ENCODE peak calls at places on chromosomes 4 and X, in six cellular contexts. One of them, this sample, is unnamed.

GRCh38 chrX:3184176-3184930 is 143.1 kb downstream of the ARSF start:
- DNase-seq in body of pancreas: no peak
- DNase-seq in heart left ventricle: peak
- DNase-seq in spleen: no peak
- DNase-seq in upper lobe of left lung: no peak
- DNase-seq in sigmoid colon: peak
- DNase-seq in this sample: no peak

GRCh38 chr4:185825737-185826136 is 13.7 kb upstream of the SORBS2 start:
- DNase-seq in body of pancreas: no peak
- DNase-seq in heart left ventricle: no peak
- DNase-seq in spleen: no peak
- DNase-seq in upper lobe of left lung: no peak
- DNase-seq in sigmoid colon: no peak
- DNase-seq in this sample: no peak

GRCh38 chr4:123452585-123452984 is 56.0 kb downstream of the SPRY1 start:
- DNase-seq in body of pancreas: peak
- DNase-seq in heart left ventricle: peak
- DNase-seq in spleen: no peak
- DNase-seq in upper lobe of left lung: no peak
- DNase-seq in sigmoid colon: peak
- DNase-seq in this sample: no peak

GRCh38 chr4:117817316-117817715 is 217.0 kb upstream of the NDST3 start:
- DNase-seq in body of pancreas: no peak
- DNase-seq in heart left ventricle: no peak
- DNase-seq in spleen: no peak
- DNase-seq in upper lobe of left lung: no peak
- DNase-seq in sigmoid colon: no peak
- DNase-seq in this sample: no peak

GRCh38 chr4:82515705-82516104 is 46.1 kb downstream of the TMEM150C start:
- DNase-seq in body of pancreas: peak
- DNase-seq in heart left ventricle: peak
- DNase-seq in spleen: no peak
- DNase-seq in upper lobe of left lung: no peak
- DNase-seq in sigmoid colon: no peak
- DNase-seq in this sample: no peak

GRCh38 chr4:40189997-40190396 is 6.8 kb upstream of the RHOH start:
- DNase-seq in body of pancreas: peak
- DNase-seq in heart left ventricle: no peak
- DNase-seq in spleen: no peak
- DNase-seq in upper lobe of left lung: no peak
- DNase-seq in sigmoid colon: no peak
- DNase-seq in this sample: no peak

GRCh38 chr4:147056951-147057630 is 111.4 kb upstream of the TTC29 start:
- DNase-seq in body of pancreas: no peak
- DNase-seq in heart left ventricle: no peak
- DNase-seq in spleen: no peak
- DNase-seq in upper lobe of left lung: no peak
- DNase-seq in sigmoid colon: no peak
- DNase-seq in this sample: no peak

GRCh38 chrX:16786791-16787735 is 797 bp downstream of the TXLNG start:
- DNase-seq in body of pancreas: peak
- DNase-seq in heart left ventricle: peak
- DNase-seq in spleen: peak
- DNase-seq in upper lobe of left lung: peak
- DNase-seq in sigmoid colon: peak
- DNase-seq in this sample: no peak

GRCh38 chrX:54602563-54602962 is 72.5 kb downstream of the GNL3L start:
- DNase-seq in body of pancreas: no peak
- DNase-seq in heart left ventricle: no peak
- DNase-seq in spleen: no peak
- DNase-seq in upper lobe of left lung: no peak
- DNase-seq in sigmoid colon: no peak
- DNase-seq in this sample: no peak

DNA sequence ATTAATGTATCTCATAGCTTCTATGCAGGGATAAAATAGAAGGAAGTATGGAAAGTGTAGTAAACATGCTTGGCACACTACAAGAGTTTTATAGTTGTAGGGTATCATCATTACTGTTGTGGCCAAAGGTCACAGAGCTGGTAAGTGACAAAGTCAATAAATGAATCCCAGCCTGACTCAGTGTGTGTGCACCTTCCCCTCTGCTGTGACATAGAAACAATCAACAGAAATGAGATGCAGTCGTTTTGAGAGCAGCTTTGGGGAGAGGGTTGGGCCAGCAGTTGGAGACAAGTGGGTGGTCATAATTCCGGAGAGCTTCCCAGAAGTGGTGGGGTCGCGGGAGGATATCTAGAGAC is 82.4 kb upstream of the RBPJ start:
- DNase-seq in body of pancreas: no peak
- DNase-seq in heart left ventricle: no peak
- DNase-seq in spleen: no peak
- DNase-seq in upper lobe of left lung: no peak
- DNase-seq in sigmoid colon: no peak
- DNase-seq in this sample: no peak
- TF ChIP-seq POLR2A in body of pancreas: no peak
- TF ChIP-seq POLR2A in heart left ventricle: no peak
- TF ChIP-seq POLR2A in spleen: no peak
- TF ChIP-seq POLR2A in upper lobe of left lung: no peak
- TF ChIP-seq POLR2A in sigmoid colon: no peak
- TF ChIP-seq POLR2A in this sample: no peak

DNA sequence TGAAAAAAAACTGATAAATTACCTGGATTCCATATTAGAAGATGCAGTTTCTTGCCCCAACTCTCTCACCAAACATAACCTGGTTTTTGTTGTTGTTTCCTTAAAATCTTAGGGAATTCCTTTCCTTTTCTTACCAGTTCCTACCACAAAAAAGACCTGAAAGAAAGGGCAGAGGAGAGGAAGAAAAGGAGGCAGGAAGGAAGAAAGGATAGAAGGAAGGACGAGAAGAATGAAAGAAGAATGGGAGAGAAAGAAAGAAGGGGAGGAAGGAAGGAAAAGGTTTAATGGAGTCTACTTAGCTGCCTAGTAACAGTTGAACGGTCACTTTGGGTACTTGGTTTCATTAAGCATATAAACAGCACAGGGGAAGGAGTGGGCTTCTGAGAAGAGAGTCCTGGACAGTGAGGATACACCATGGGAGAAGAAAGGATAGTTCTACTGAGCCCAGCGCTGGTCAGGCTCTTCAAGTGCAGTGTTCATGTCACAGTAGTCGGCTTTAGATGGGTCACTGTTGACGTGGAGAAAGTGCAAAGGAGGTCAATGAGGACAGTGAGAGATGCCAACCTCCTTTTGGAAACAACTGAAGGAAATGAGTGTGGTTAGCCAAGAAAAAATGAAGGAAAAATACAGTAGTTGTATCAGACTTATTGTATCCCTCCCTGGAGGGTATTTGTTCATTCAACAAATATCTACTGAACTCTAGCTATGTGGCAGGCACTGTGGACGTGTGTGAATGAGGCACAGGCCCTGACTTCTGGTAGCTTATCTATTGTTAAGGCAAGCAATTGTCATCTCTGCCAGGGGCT is 1.1 kb upstream of the CHIC2 start:
- DNase-seq in body of pancreas: no peak
- DNase-seq in heart left ventricle: no peak
- DNase-seq in spleen: no peak
- DNase-seq in upper lobe of left lung: no peak
- DNase-seq in sigmoid colon: no peak
- DNase-seq in this sample: no peak
- H3K4me3 ChIP-seq in body of pancreas: no peak
- H3K4me3 ChIP-seq in heart left ventricle: peak
- H3K4me3 ChIP-seq in spleen: peak
- H3K4me3 ChIP-seq in upper lobe of left lung: peak
- H3K4me3 ChIP-seq in sigmoid colon: peak
- H3K4me3 ChIP-seq in this sample: peak

DNA sequence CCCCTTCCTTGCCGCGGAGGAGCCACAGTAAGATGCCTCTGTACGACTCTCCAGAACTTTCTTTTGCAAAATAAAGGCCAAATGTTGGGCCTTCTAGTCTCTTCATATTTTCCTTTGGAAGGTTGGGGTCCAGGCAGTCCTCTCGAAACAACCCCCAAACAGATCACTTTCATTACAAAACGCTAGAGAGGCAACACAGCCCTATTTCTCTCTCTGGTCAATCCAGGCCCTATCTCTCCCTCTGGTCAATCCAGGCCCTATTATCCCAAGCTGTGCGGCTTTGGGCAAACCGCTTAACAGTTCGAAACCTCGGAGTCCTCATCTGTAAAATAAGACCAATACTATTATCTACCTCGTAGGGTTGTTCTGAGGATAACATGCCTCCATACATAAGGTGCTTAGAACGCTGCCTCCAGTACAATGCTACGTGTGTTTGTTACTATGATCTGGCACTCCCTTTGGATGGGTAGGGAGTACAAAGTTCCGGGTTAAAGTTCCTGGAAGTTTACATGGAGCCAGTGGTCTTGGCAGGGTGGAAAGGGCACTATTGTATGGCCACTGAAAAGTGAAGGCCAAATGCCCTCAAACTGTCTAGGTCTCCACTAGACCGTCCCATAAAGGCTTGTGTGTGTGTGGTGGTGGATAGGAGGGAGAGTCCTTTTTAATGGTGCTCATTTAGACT is 75.4 kb upstream of the BCOR start:
- DNase-seq in body of pancreas: no peak
- DNase-seq in heart left ventricle: no peak
- DNase-seq in spleen: no peak
- DNase-seq in upper lobe of left lung: no peak
- DNase-seq in sigmoid colon: no peak
- DNase-seq in this sample: no peak
- TF ChIP-seq POLR2A in body of pancreas: no peak
- TF ChIP-seq POLR2A in heart left ventricle: no peak
- TF ChIP-seq POLR2A in spleen: no peak
- TF ChIP-seq POLR2A in upper lobe of left lung: no peak
- TF ChIP-seq POLR2A in sigmoid colon: no peak
- TF ChIP-seq POLR2A in this sample: no peak

GRCh38 chrX:40102393-40103381 is 4.9 kb upstream of the BCOR start:
- DNase-seq in body of pancreas: no peak
- DNase-seq in heart left ventricle: no peak
- DNase-seq in spleen: no peak
- DNase-seq in upper lobe of left lung: no peak
- DNase-seq in sigmoid colon: no peak
- DNase-seq in this sample: no peak
- H3K4me3 ChIP-seq in body of pancreas: no peak
- H3K4me3 ChIP-seq in heart left ventricle: no peak
- H3K4me3 ChIP-seq in spleen: no peak
- H3K4me3 ChIP-seq in upper lobe of left lung: no peak
- H3K4me3 ChIP-seq in sigmoid colon: no peak
- H3K4me3 ChIP-seq in this sample: no peak

GRCh38 chr4:970854-971520 is 2.4 kb downstream of the DGKQ start:
- DNase-seq in body of pancreas: no peak
- DNase-seq in heart left ventricle: no peak
- DNase-seq in spleen: no peak
- DNase-seq in upper lobe of left lung: no peak
- DNase-seq in sigmoid colon: no peak
- DNase-seq in this sample: no peak

GRCh38 chr4:973431-974397 is at the start of gene DGKQ:
- DNase-seq in body of pancreas: peak
- DNase-seq in heart left ventricle: peak
- DNase-seq in spleen: peak
- DNase-seq in upper lobe of left lung: peak
- DNase-seq in sigmoid colon: peak
- DNase-seq in this sample: peak

GRCh38 chr4:970046-970745 is 3.2 kb downstream of the DGKQ start:
- DNase-seq in body of pancreas: no peak
- DNase-seq in heart left ventricle: no peak
- DNase-seq in spleen: no peak
- DNase-seq in upper lobe of left lung: peak
- DNase-seq in sigmoid colon: no peak
- DNase-seq in this sample: no peak

GRCh38 chr4:972651-973424 is 531 bp downstream of the DGKQ start:
- DNase-seq in body of pancreas: no peak
- DNase-seq in heart left ventricle: peak
- DNase-seq in spleen: peak
- DNase-seq in upper lobe of left lung: peak
- DNase-seq in sigmoid colon: no peak
- DNase-seq in this sample: no peak

DNA sequence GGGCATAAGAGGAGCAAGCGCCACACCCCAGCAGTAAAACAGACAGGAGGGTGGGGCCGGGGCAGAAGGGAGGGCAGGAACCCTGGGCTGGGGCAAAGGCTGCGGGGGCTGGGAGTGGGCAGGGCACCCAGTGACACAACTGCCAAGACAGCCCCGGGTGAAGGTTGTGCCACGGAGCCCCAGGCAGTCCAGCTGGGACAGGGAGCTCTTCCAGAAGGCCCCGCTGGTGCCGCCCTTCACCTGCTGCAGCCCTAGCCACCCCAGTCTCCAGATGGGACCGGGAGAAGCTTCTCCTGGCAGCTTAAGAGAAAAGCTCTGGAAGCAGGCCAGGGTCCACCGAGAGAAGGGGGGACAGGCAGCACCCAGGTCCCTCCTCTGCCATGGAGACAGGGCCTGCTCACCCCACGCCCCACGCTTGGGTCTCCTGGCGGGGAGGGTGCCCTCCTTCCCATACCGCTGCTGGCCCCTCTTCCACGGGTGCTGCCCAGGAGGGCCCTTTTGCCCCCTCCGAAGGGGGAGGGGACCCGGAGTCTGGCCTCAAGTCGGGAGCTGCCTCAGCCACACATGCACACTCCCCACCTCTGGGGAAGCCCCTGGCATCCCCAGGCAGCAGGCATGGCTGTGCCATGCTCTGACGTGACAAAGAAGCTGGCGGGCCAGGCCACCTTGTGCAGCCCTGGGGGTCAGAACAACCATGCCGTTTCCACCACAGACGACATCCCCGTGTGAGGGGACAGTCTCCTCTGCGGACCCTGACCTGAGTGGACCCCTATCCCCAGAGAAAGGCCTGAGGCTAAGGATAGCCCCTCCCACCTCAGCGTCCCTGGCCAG is 1.5 kb downstream of the DGKQ start:
- DNase-seq in body of pancreas: no peak
- DNase-seq in heart left ventricle: no peak
- DNase-seq in spleen: no peak
- DNase-seq in upper lobe of left lung: peak
- DNase-seq in sigmoid colon: no peak
- DNase-seq in this sample: no peak
- TF ChIP-seq POLR2A in body of pancreas: no peak
- TF ChIP-seq POLR2A in heart left ventricle: no peak
- TF ChIP-seq POLR2A in spleen: no peak
- TF ChIP-seq POLR2A in upper lobe of left lung: no peak
- TF ChIP-seq POLR2A in sigmoid colon: peak
- TF ChIP-seq POLR2A in this sample: no peak

This sample was measured in esophagus squamous epithelium.